ENCODE peak calls at places on chromosomes 3 and 15, in four cellular contexts. One of them, this sample, is unnamed.

GRCh38 chr3:143433787-143434378 is 314.3 kb downstream of the CHST2 start:
- DNase-seq in AG10803: no peak
- DNase-seq in GM20000: peak
- DNase-seq in NCI-H82: peak
- DNase-seq in this sample: no peak

GRCh38 chr3:61565569-61565968 is 4.2 kb downstream of the PTPRG start:
- DNase-seq in AG10803: no peak
- DNase-seq in GM20000: no peak
- DNase-seq in NCI-H82: no peak
- DNase-seq in this sample: no peak

GRCh38 chr3:171640520-171641412 is 169.5 kb downstream of the PLD1 start:
- DNase-seq in AG10803: peak
- DNase-seq in GM20000: no peak
- DNase-seq in NCI-H82: peak
- DNase-seq in this sample: no peak

GRCh38 chr15:40293905-40294895 is 11.3 kb upstream of the ANKRD63 start:
- DNase-seq in AG10803: no peak
- DNase-seq in GM20000: no peak
- DNase-seq in NCI-H82: no peak
- DNase-seq in this sample: no peak

GRCh38 chr3:84108442-84108971 is 850.3 kb upstream of the CADM2 start:
- DNase-seq in AG10803: no peak
- DNase-seq in GM20000: no peak
- DNase-seq in NCI-H82: no peak
- DNase-seq in this sample: peak

GRCh38 chr3:39637807-39638206 is 170.3 kb downstream of the MOBP start:
- DNase-seq in AG10803: peak
- DNase-seq in GM20000: no peak
- DNase-seq in NCI-H82: no peak
- DNase-seq in this sample: peak

GRCh38 chr15:86852741-86853140 is 773.1 kb downstream of the AGBL1 start:
- DNase-seq in AG10803: no peak
- DNase-seq in GM20000: no peak
- DNase-seq in NCI-H82: no peak
- DNase-seq in this sample: no peak

GRCh38 chr3:55440406-55440708 is 46.7 kb downstream of the WNT5A start:
- DNase-seq in AG10803: peak
- DNase-seq in GM20000: no peak
- DNase-seq in NCI-H82: no peak
- DNase-seq in this sample: no peak

GRCh38 chr15:40565333-40566238 is 744 bp upstream of the CCDC32 start:
- DNase-seq in AG10803: no peak
- DNase-seq in GM20000: no peak
- DNase-seq in NCI-H82: no peak
- DNase-seq in this sample: no peak

GRCh38 chr3:73213906-73214305 is 152.4 kb downstream of the EBLN2 start:
- DNase-seq in AG10803: peak
- DNase-seq in GM20000: no peak
- DNase-seq in NCI-H82: no peak
- DNase-seq in this sample: no peak

GRCh38 chr15:45919806-45920205 is 285.0 kb downstream of the SQOR start:
- DNase-seq in AG10803: peak
- DNase-seq in GM20000: no peak
- DNase-seq in NCI-H82: no peak
- DNase-seq in this sample: peak

GRCh38 chr3:11545186-11545851 is 98.4 kb downstream of the VGLL4 start:
- DNase-seq in AG10803: no peak
- DNase-seq in GM20000: no peak
- DNase-seq in NCI-H82: peak
- DNase-seq in this sample: no peak

GRCh38 chr3:130242850-130243569 is 102.5 kb upstream of the COL6A5 start:
- DNase-seq in AG10803: peak
- DNase-seq in GM20000: no peak
- DNase-seq in NCI-H82: peak
- DNase-seq in this sample: no peak

GRCh38 chr15:57406040-57406772 is 29.9 kb downstream of the CGNL1 start:
- DNase-seq in AG10803: peak
- DNase-seq in GM20000: no peak
- DNase-seq in NCI-H82: peak
- DNase-seq in this sample: no peak

GRCh38 chr3:101379695-101380376 is 59.5 kb upstream of the IMPG2 start:
- DNase-seq in AG10803: no peak
- DNase-seq in GM20000: peak
- DNase-seq in NCI-H82: no peak
- DNase-seq in this sample: no peak

GRCh38 chr3:55097441-55097840 is 169.6 kb upstream of the LRTM1 start:
- DNase-seq in AG10803: peak
- DNase-seq in GM20000: no peak
- DNase-seq in NCI-H82: no peak
- DNase-seq in this sample: no peak

GRCh38 chr15:73753250-73754130 is at the start of gene INSYN1:
- DNase-seq in AG10803: peak
- DNase-seq in GM20000: no peak
- DNase-seq in NCI-H82: peak
- DNase-seq in this sample: no peak

GRCh38 chr15:94327356-94327936 is 96.1 kb downstream of the MCTP2 start:
- DNase-seq in AG10803: peak
- DNase-seq in GM20000: peak
- DNase-seq in NCI-H82: peak
- DNase-seq in this sample: no peak

GRCh38 chr15:70160267-70160666 is 62.5 kb upstream of the TLE3 start:
- DNase-seq in AG10803: no peak
- DNase-seq in GM20000: no peak
- DNase-seq in NCI-H82: no peak
- DNase-seq in this sample: no peak

GRCh38 chr15:60972301-60972700 is 256.8 kb downstream of the RORA start:
- DNase-seq in AG10803: peak
- DNase-seq in GM20000: no peak
- DNase-seq in NCI-H82: no peak
- DNase-seq in this sample: no peak

GRCh38 chr15:90520365-90520764 is 9.4 kb upstream of the CRTC3 start:
- DNase-seq in AG10803: no peak
- DNase-seq in GM20000: no peak
- DNase-seq in NCI-H82: no peak
- DNase-seq in this sample: no peak

GRCh38 chr3:190261740-190262139 is 60.5 kb downstream of the CLDN1 start:
- DNase-seq in AG10803: no peak
- DNase-seq in GM20000: no peak
- DNase-seq in NCI-H82: no peak
- DNase-seq in this sample: no peak

GRCh38 chr3:49566312-49566711 is 12.0 kb downstream of the BSN start:
- DNase-seq in AG10803: peak
- DNase-seq in GM20000: no peak
- DNase-seq in NCI-H82: peak
- DNase-seq in this sample: no peak

GRCh38 chr3:178140491-178140890 is 395.7 kb upstream of the KCNMB2 start:
- DNase-seq in AG10803: peak
- DNase-seq in GM20000: no peak
- DNase-seq in NCI-H82: no peak
- DNase-seq in this sample: peak

GRCh38 chr3:2097641-2098191 is 950 bp upstream of the CNTN4 start:
- DNase-seq in AG10803: no peak
- DNase-seq in GM20000: no peak
- DNase-seq in NCI-H82: peak
- DNase-seq in this sample: no peak

GRCh38 chr3:126955004-126955790 is 27.7 kb upstream of the PLXNA1 start:
- DNase-seq in AG10803: no peak
- DNase-seq in GM20000: peak
- DNase-seq in NCI-H82: no peak
- DNase-seq in this sample: no peak

GRCh38 chr3:128281461-128282367 is 128.4 kb downstream of the EEFSEC start:
- DNase-seq in AG10803: no peak
- DNase-seq in GM20000: no peak
- DNase-seq in NCI-H82: no peak
- DNase-seq in this sample: no peak

GRCh38 chr3:58068126-58068809 is 60.0 kb downstream of the FLNB start:
- DNase-seq in AG10803: no peak
- DNase-seq in GM20000: no peak
- DNase-seq in NCI-H82: peak
- DNase-seq in this sample: no peak

GRCh38 chr3:13385373-13385965 is 34.7 kb downstream of the NUP210 start:
- DNase-seq in AG10803: no peak
- DNase-seq in GM20000: no peak
- DNase-seq in NCI-H82: no peak
- DNase-seq in this sample: no peak